ENCODE peak calls at places on chromosomes 5 and 9, in six cellular contexts. One of them, this sample, is unnamed.

GRCh38 chr9:83707518-83707767 is 315 bp downstream of the UBQLN1 start:
- DNase-seq in GM12865: no peak
- DNase-seq in right cardiac atrium: peak
- DNase-seq in GM23248: peak
- DNase-seq in neural progenitor cell: no peak
- DNase-seq in fibroblast of lung: peak
- DNase-seq in this sample: no peak

GRCh38 chr5:121969660-121970295 is 8.0 kb downstream of the SRFBP1 start:
- DNase-seq in GM12865: no peak
- DNase-seq in right cardiac atrium: no peak
- DNase-seq in GM23248: peak
- DNase-seq in neural progenitor cell: no peak
- DNase-seq in fibroblast of lung: peak
- DNase-seq in this sample: peak

GRCh38 chr5:75651575-75651974 is 40.3 kb downstream of the ANKDD1B start:
- DNase-seq in GM12865: no peak
- DNase-seq in right cardiac atrium: no peak
- DNase-seq in GM23248: peak
- DNase-seq in neural progenitor cell: no peak
- DNase-seq in fibroblast of lung: no peak
- DNase-seq in this sample: no peak

GRCh38 chr9:86322973-86323644 is 31.1 kb downstream of the TUT7 start:
- DNase-seq in GM12865: no peak
- DNase-seq in right cardiac atrium: no peak
- DNase-seq in GM23248: peak
- DNase-seq in neural progenitor cell: no peak
- DNase-seq in fibroblast of lung: peak
- DNase-seq in this sample: peak

GRCh38 chr9:14529047-14529446 is 164.2 kb downstream of the ZDHHC21 start:
- DNase-seq in GM12865: no peak
- DNase-seq in right cardiac atrium: no peak
- DNase-seq in GM23248: no peak
- DNase-seq in neural progenitor cell: no peak
- DNase-seq in fibroblast of lung: no peak
- DNase-seq in this sample: no peak

GRCh38 chr9:137222190-137223077 is at the start of gene RNF208:
- DNase-seq in GM12865: no peak
- DNase-seq in right cardiac atrium: no peak
- DNase-seq in GM23248: peak
- DNase-seq in neural progenitor cell: peak
- DNase-seq in fibroblast of lung: no peak
- DNase-seq in this sample: no peak

GRCh38 chr9:129888809-129889460 is 53.7 kb downstream of the USP20 start:
- DNase-seq in GM12865: no peak
- DNase-seq in right cardiac atrium: no peak
- DNase-seq in GM23248: no peak
- DNase-seq in neural progenitor cell: no peak
- DNase-seq in fibroblast of lung: no peak
- DNase-seq in this sample: no peak

GRCh38 chr5:73218552-73219171 is 45.7 kb downstream of the TMEM174 start:
- DNase-seq in GM12865: no peak
- DNase-seq in right cardiac atrium: no peak
- DNase-seq in GM23248: peak
- DNase-seq in neural progenitor cell: peak
- DNase-seq in fibroblast of lung: peak
- DNase-seq in this sample: peak

GRCh38 chr5:54517174-54517511 is 416 bp upstream of the SNX18 start:
- DNase-seq in GM12865: no peak
- DNase-seq in right cardiac atrium: no peak
- DNase-seq in GM23248: no peak
- DNase-seq in neural progenitor cell: peak
- DNase-seq in fibroblast of lung: no peak
- DNase-seq in this sample: no peak

GRCh38 chr5:15933481-15934207 is 245.9 kb downstream of the MARCHF11 start:
- DNase-seq in GM12865: no peak
- DNase-seq in right cardiac atrium: no peak
- DNase-seq in GM23248: no peak
- DNase-seq in neural progenitor cell: peak
- DNase-seq in fibroblast of lung: peak
- DNase-seq in this sample: peak

GRCh38 chr9:114844766-114845165 is 38.9 kb upstream of the TNFSF15 start:
- DNase-seq in GM12865: no peak
- DNase-seq in right cardiac atrium: no peak
- DNase-seq in GM23248: no peak
- DNase-seq in neural progenitor cell: no peak
- DNase-seq in fibroblast of lung: no peak
- DNase-seq in this sample: no peak

GRCh38 chr5:78132507-78132906 is 162.0 kb downstream of the AP3B1 start:
- DNase-seq in GM12865: no peak
- DNase-seq in right cardiac atrium: no peak
- DNase-seq in GM23248: no peak
- DNase-seq in neural progenitor cell: no peak
- DNase-seq in fibroblast of lung: no peak
- DNase-seq in this sample: no peak

GRCh38 chr5:51378778-51379652 is 4.2 kb upstream of the ISL1 start:
- DNase-seq in GM12865: peak
- DNase-seq in right cardiac atrium: no peak
- DNase-seq in GM23248: peak
- DNase-seq in neural progenitor cell: peak
- DNase-seq in fibroblast of lung: peak
- DNase-seq in this sample: no peak

GRCh38 chr9:134775552-134775951 is 105.1 kb upstream of the FCN2 start:
- DNase-seq in GM12865: no peak
- DNase-seq in right cardiac atrium: no peak
- DNase-seq in GM23248: peak
- DNase-seq in neural progenitor cell: no peak
- DNase-seq in fibroblast of lung: peak
- DNase-seq in this sample: peak

GRCh38 chr9:25913806-25914205 is 235.6 kb upstream of the TUSC1 start:
- DNase-seq in GM12865: no peak
- DNase-seq in right cardiac atrium: no peak
- DNase-seq in GM23248: no peak
- DNase-seq in neural progenitor cell: no peak
- DNase-seq in fibroblast of lung: no peak
- DNase-seq in this sample: no peak

GRCh38 chr9:20563917-20564316 is 58.4 kb downstream of the MLLT3 start:
- DNase-seq in GM12865: no peak
- DNase-seq in right cardiac atrium: no peak
- DNase-seq in GM23248: peak
- DNase-seq in neural progenitor cell: no peak
- DNase-seq in fibroblast of lung: no peak
- DNase-seq in this sample: no peak

GRCh38 chr5:67028981-67029380 is 167.6 kb downstream of the CD180 start:
- DNase-seq in GM12865: no peak
- DNase-seq in right cardiac atrium: no peak
- DNase-seq in GM23248: no peak
- DNase-seq in neural progenitor cell: no peak
- DNase-seq in fibroblast of lung: no peak
- DNase-seq in this sample: no peak

GRCh38 chr9:121813811-121814210 is 162.4 kb downstream of the DAB2IP start:
- DNase-seq in GM12865: no peak
- DNase-seq in right cardiac atrium: no peak
- DNase-seq in GM23248: no peak
- DNase-seq in neural progenitor cell: no peak
- DNase-seq in fibroblast of lung: no peak
- DNase-seq in this sample: no peak

GRCh38 chr9:122095010-122095767 is 2.1 kb upstream of the TTLL11 start:
- DNase-seq in GM12865: peak
- DNase-seq in right cardiac atrium: peak
- DNase-seq in GM23248: peak
- DNase-seq in neural progenitor cell: peak
- DNase-seq in fibroblast of lung: peak
- DNase-seq in this sample: peak

GRCh38 chr9:752681-753200 is 88.8 kb upstream of the DMRT1 start:
- DNase-seq in GM12865: no peak
- DNase-seq in right cardiac atrium: no peak
- DNase-seq in GM23248: peak
- DNase-seq in neural progenitor cell: no peak
- DNase-seq in fibroblast of lung: peak
- DNase-seq in this sample: no peak

GRCh38 chr5:141696431-141696830 is 14.4 kb upstream of the ARAP3 start:
- DNase-seq in GM12865: no peak
- DNase-seq in right cardiac atrium: no peak
- DNase-seq in GM23248: no peak
- DNase-seq in neural progenitor cell: no peak
- DNase-seq in fibroblast of lung: no peak
- DNase-seq in this sample: no peak

GRCh38 chr9:99361827-99362226 is 139.7 kb downstream of the SEC61B start:
- DNase-seq in GM12865: no peak
- DNase-seq in right cardiac atrium: no peak
- DNase-seq in GM23248: no peak
- DNase-seq in neural progenitor cell: peak
- DNase-seq in fibroblast of lung: no peak
- DNase-seq in this sample: no peak

GRCh38 chr5:149141957-149142851 is 911 bp downstream of the ABLIM3 start:
- DNase-seq in GM12865: no peak
- DNase-seq in right cardiac atrium: peak
- DNase-seq in GM23248: peak
- DNase-seq in neural progenitor cell: peak
- DNase-seq in fibroblast of lung: peak
- DNase-seq in this sample: peak

GRCh38 chr5:149145138-149145537 is 3.8 kb downstream of the ABLIM3 start:
- DNase-seq in GM12865: no peak
- DNase-seq in right cardiac atrium: no peak
- DNase-seq in GM23248: no peak
- DNase-seq in neural progenitor cell: no peak
- DNase-seq in fibroblast of lung: no peak
- DNase-seq in this sample: no peak

GRCh38 chr5:149141224-149141956 is at the start of gene ABLIM3:
- DNase-seq in GM12865: peak
- DNase-seq in right cardiac atrium: peak
- DNase-seq in GM23248: peak
- DNase-seq in neural progenitor cell: peak
- DNase-seq in fibroblast of lung: no peak
- DNase-seq in this sample: peak

GRCh38 chr5:149144637-149145036 is 3.3 kb downstream of the ABLIM3 start:
- DNase-seq in GM12865: no peak
- DNase-seq in right cardiac atrium: no peak
- DNase-seq in GM23248: no peak
- DNase-seq in neural progenitor cell: no peak
- DNase-seq in fibroblast of lung: no peak
- DNase-seq in this sample: no peak

GRCh38 chr5:149143470-149143869 is 2.2 kb downstream of the ABLIM3 start:
- DNase-seq in GM12865: no peak
- DNase-seq in right cardiac atrium: no peak
- DNase-seq in GM23248: peak
- DNase-seq in neural progenitor cell: no peak
- DNase-seq in fibroblast of lung: peak
- DNase-seq in this sample: peak
- H3K4me3 ChIP-seq in GM12865: no peak
- H3K4me3 ChIP-seq in right cardiac atrium: peak
- H3K4me3 ChIP-seq in GM23248: peak
- H3K4me3 ChIP-seq in neural progenitor cell: no peak
- H3K4me3 ChIP-seq in fibroblast of lung: peak
- H3K4me3 ChIP-seq in this sample: peak

GRCh38 chr5:112923148-112923917 is 1.3 kb upstream of the REEP5 start:
- DNase-seq in GM12865: peak
- DNase-seq in right cardiac atrium: no peak
- DNase-seq in GM23248: no peak
- DNase-seq in neural progenitor cell: no peak
- DNase-seq in fibroblast of lung: no peak
- DNase-seq in this sample: no peak

GRCh38 chr5:112923988-112924387 is 2.0 kb upstream of the REEP5 start:
- DNase-seq in GM12865: peak
- DNase-seq in right cardiac atrium: no peak
- DNase-seq in GM23248: no peak
- DNase-seq in neural progenitor cell: no peak
- DNase-seq in fibroblast of lung: no peak
- DNase-seq in this sample: no peak

GRCh38 chr5:112918679-112919078 is 3.3 kb downstream of the REEP5 start:
- DNase-seq in GM12865: no peak
- DNase-seq in right cardiac atrium: no peak
- DNase-seq in GM23248: no peak
- DNase-seq in neural progenitor cell: no peak
- DNase-seq in fibroblast of lung: peak
- DNase-seq in this sample: no peak

GRCh38 chr5:112921031-112921832 is 795 bp downstream of the REEP5 start:
- DNase-seq in GM12865: peak
- DNase-seq in right cardiac atrium: peak
- DNase-seq in GM23248: peak
- DNase-seq in neural progenitor cell: peak
- DNase-seq in fibroblast of lung: peak
- DNase-seq in this sample: peak

GRCh38 chr5:112921833-112922817 is at the start of gene REEP5:
- DNase-seq in GM12865: peak
- DNase-seq in right cardiac atrium: peak
- DNase-seq in GM23248: peak
- DNase-seq in neural progenitor cell: peak
- DNase-seq in fibroblast of lung: peak
- DNase-seq in this sample: peak
- H3K4me3 ChIP-seq in GM12865: peak
- H3K4me3 ChIP-seq in right cardiac atrium: peak
- H3K4me3 ChIP-seq in GM23248: peak
- H3K4me3 ChIP-seq in neural progenitor cell: peak
- H3K4me3 ChIP-seq in fibroblast of lung: peak
- H3K4me3 ChIP-seq in this sample: peak

GRCh38 chr5:138354926-138355378 is 2.5 kb downstream of the KDM3B start:
- DNase-seq in GM12865: peak
- DNase-seq in right cardiac atrium: no peak
- DNase-seq in GM23248: peak
- DNase-seq in neural progenitor cell: peak
- DNase-seq in fibroblast of lung: peak
- DNase-seq in this sample: peak
- H3K4me3 ChIP-seq in GM12865: peak
- H3K4me3 ChIP-seq in right cardiac atrium: peak
- H3K4me3 ChIP-seq in GM23248: peak
- H3K4me3 ChIP-seq in neural progenitor cell: peak
- H3K4me3 ChIP-seq in fibroblast of lung: peak
- H3K4me3 ChIP-seq in this sample: peak

GRCh38 chr9:4435197-4435596 is 55.1 kb upstream of the SLC1A1 start:
- DNase-seq in GM12865: no peak
- DNase-seq in right cardiac atrium: no peak
- DNase-seq in GM23248: peak
- DNase-seq in neural progenitor cell: no peak
- DNase-seq in fibroblast of lung: peak
- DNase-seq in this sample: peak
- H3K4me3 ChIP-seq in GM12865: no peak
- H3K4me3 ChIP-seq in right cardiac atrium: no peak
- H3K4me3 ChIP-seq in GM23248: no peak
- H3K4me3 ChIP-seq in neural progenitor cell: no peak
- H3K4me3 ChIP-seq in fibroblast of lung: no peak
- H3K4me3 ChIP-seq in this sample: no peak

GRCh38 chr9:71119746-71120145 is 1.7 kb downstream of the TRPM3 start:
- DNase-seq in GM12865: no peak
- DNase-seq in right cardiac atrium: no peak
- DNase-seq in GM23248: no peak
- DNase-seq in neural progenitor cell: peak
- DNase-seq in fibroblast of lung: no peak
- DNase-seq in this sample: no peak
- H3K4me3 ChIP-seq in GM12865: no peak
- H3K4me3 ChIP-seq in right cardiac atrium: no peak
- H3K4me3 ChIP-seq in GM23248: no peak
- H3K4me3 ChIP-seq in neural progenitor cell: peak
- H3K4me3 ChIP-seq in fibroblast of lung: no peak
- H3K4me3 ChIP-seq in this sample: no peak

DNA sequence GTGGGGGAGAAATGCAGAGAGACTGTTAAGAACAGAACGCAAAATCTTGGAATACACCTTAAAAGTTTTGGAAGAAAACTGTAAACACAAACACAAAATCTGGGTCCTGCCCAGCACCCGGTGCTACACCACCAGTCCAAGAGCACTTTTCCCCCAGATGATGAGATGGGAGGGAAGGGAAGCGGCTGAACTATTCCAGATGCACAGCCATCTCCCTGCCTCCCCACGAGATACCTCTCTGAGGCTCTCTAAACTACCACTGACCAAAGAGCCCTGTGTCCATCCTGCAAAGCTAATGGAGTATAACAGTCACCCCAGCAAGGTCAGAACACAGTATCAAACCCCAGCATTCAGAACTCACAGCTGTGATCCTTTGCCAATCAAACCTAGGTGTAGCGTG is 8.0 kb downstream of the SPARC start:
- DNase-seq in GM12865: no peak
- DNase-seq in right cardiac atrium: no peak
- DNase-seq in GM23248: peak
- DNase-seq in neural progenitor cell: no peak
- DNase-seq in fibroblast of lung: peak
- DNase-seq in this sample: no peak
- H3K4me3 ChIP-seq in GM12865: no peak
- H3K4me3 ChIP-seq in right cardiac atrium: no peak
- H3K4me3 ChIP-seq in GM23248: peak
- H3K4me3 ChIP-seq in neural progenitor cell: no peak
- H3K4me3 ChIP-seq in fibroblast of lung: peak
- H3K4me3 ChIP-seq in this sample: no peak

This sample was measured in fibroblast of pulmonary artery.